ENCODE peak calls at places on chromosomes 3 and 15, in four cellular contexts. G is IMR-90, T is GM23248, X is PC-3. P is an unnamed sample.

GRCh38 chr3:195549931-195550519 is 6.9 kb upstream of the PPP1R2 start:
- DNase-seq in X (no peak), T (no peak), G (no peak), P (no peak)

GRCh38 chr3:155676252-155676981 is 68.5 kb downstream of the PLCH1 start:
- DNase-seq in X (peak; percentile 58), T (peak; percentile 89), G (peak; percentile 34), P (peak; percentile 86)

GRCh38 chr15:23073890-23074631 is 34.7 kb upstream of the TUBGCP5 start:
- DNase-seq in X (peak; percentile 57), G (no peak), T (no peak), P (no peak)

GRCh38 chr3:177781686-177782161 is 584.4 kb upstream of the TBL1XR1 start:
- DNase-seq in T (peak; percentile 24), G (peak; percentile 79), X (no peak), P (peak; percentile 92)

GRCh38 chr15:89399390-89400120 is 64.9 kb upstream of the POLG start:
- DNase-seq in T (peak; percentile 37), G (no peak), X (peak; percentile 57), P (no peak)

GRCh38 chr3:108894981-108895380 is 58.7 kb downstream of the GUCA1C start:
- DNase-seq in X (peak; percentile 19), T (no peak), G (no peak), P (no peak)

GRCh38 chr3:88005066-88005465 is 53.7 kb downstream of the CGGBP1 start:
- DNase-seq in G (peak; percentile 14), T (peak; percentile 65), X (peak; percentile 66), P (peak; percentile 68)

GRCh38 chr15:40815042-40815678 is 7.9 kb upstream of the DNAJC17 start:
- DNase-seq in T (no peak), G (no peak), X (no peak), P (peak; percentile 19)

GRCh38 chr3:126112531-126113237 is 28.8 kb upstream of the SLC41A3 start:
- DNase-seq in X (no peak), T (no peak), G (no peak), P (no peak)

GRCh38 chr3:49554639-49555265 is 475 bp downstream of the BSN start:
- DNase-seq in G (peak; percentile 10), X (peak; percentile 59), T (no peak), P (peak; percentile 76)

GRCh38 chr3:130420466-130420865 is 75.0 kb downstream of the COL6A5 start:
- DNase-seq in T (no peak), X (no peak), G (no peak), P (no peak)

GRCh38 chr15:100900136-100900894 is 18.8 kb upstream of the LRRK1 start:
- DNase-seq in T (no peak), X (no peak), G (no peak), P (no peak)

GRCh38 chr3:27686642-27687041 is 35.5 kb downstream of the EOMES start:
- DNase-seq in T (peak; percentile 91), G (peak; percentile 94), X (peak; percentile 15), P (peak; percentile 69)

GRCh38 chr15:59299919-59300617 is 72.6 kb downstream of the MYO1E start:
- DNase-seq in T (peak; percentile 98), G (peak; percentile 97), X (peak; percentile 96), P (peak; percentile 93)

GRCh38 chr3:42914771-42915515 is 9.0 kb downstream of the ZNF662 start:
- DNase-seq in X (peak; percentile 8), T (no peak), G (no peak), P (no peak)

GRCh38 chr3:71989165-71989564 is 204.2 kb upstream of the PROK2 start:
- DNase-seq in G (peak; percentile 13), T (peak; percentile 93), X (peak; percentile 40), P (peak; percentile 10)

GRCh38 chr15:31511707-31512310 is 185.2 kb downstream of the KLF13 start:
- DNase-seq in X (no peak), T (no peak), G (no peak), P (no peak)

GRCh38 chr3:170745211-170745718 is 124.7 kb downstream of the RPL22L1 start:
- DNase-seq in T (peak; percentile 52), G (peak; percentile 73), X (peak; percentile 93), P (no peak)
- H3K9ac ChIP-seq in T (no peak overlapping the region), G (no peak overlapping the region), X (no peak overlapping the region), P (peak overlapping the region; percentile 52)

GRCh38 chr15:62165793-62166380 is 802 bp upstream of the C2CD4B start:
- DNase-seq in G (no peak), T (no peak), X (no peak), P (no peak)

GRCh38 chr15:62163397-62163796 is 1.7 kb downstream of the C2CD4B start:
- DNase-seq in X (no peak), G (no peak), T (no peak), P (no peak)

GRCh38 chr15:62165029-62165792 is at the start of gene C2CD4B:
- DNase-seq in G (no peak), X (no peak), T (peak; percentile 7), P (no peak)

GRCh38 chr15:62163847-62164499 is 1.1 kb downstream of the C2CD4B start:
- DNase-seq in G (no peak), X (no peak), T (peak; percentile 20), P (peak; percentile 10)

GRCh38 chr15:62164500-62165028 is 521 bp downstream of the C2CD4B start:
- DNase-seq in T (peak; percentile 23), X (no peak), G (no peak), P (peak; percentile 12)
- H3K4me3 ChIP-seq in T (peak overlapping the region; percentile 33), X (no peak overlapping the region), G (no peak overlapping the region), P (peak overlapping the region; percentile 43)

DNA sequence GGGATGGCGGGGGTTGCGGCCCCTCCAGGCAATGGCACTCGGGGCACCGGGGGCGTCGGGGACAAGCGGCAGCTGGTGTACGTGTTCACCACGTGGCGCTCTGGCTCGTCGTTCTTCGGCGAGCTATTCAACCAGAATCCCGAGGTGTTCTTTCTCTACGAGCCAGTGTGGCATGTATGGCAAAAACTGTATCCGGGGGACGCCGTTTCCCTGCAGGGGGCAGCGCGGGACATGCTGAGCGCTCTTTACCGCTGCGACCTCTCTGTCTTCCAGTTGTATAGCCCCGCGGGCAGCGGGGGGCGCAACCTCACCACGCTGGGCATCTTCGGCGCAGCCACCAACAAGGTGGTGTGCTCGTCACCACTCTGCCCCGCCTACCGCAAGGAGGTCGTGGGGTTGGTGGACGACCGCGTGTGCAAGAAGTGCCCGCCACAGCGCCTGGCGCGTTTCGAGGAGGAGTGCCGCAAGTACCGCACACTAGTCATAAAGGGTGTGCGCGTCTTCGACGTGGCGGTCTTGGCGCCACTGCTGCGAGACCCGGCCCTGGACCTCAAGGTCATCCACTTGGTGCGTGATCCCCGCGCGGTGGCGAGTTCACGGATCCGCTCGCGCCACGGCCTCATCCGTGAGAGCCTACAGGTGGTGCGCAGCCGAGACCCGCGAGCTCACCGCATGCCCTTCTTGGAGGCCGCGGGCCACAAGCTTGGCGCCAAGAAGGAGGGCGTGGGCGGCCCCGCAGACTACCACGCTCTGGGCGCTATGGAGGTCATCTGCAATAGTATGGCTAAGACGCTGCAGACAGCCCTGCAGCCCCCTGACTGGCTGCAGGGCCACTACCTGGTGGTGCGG is 1.9 kb downstream of the CHST2 start:
- DNase-seq in T (peak; percentile 74), G (peak; percentile 55), X (peak; percentile 44), P (peak; percentile 70)
- H3K27me3 ChIP-seq in T (no peaks in the 10 kb centered on the region), G (peaks cover 7% of the 10 kb centered on the region), X (no peaks in the 10 kb centered on the region), P (no peaks in the 10 kb centered on the region)

GRCh38 chr15:98005659-98006058 is 45.2 kb downstream of the ARRDC4 start:
- DNase-seq in T (no peak), G (no peak), X (no peak), P (no peak)

GRCh38 chr15:98002874-98003273 is 42.4 kb downstream of the ARRDC4 start:
- DNase-seq in T (no peak), G (no peak), X (peak; percentile 17), P (no peak)

GRCh38 chr15:98003528-98003927 is 43.0 kb downstream of the ARRDC4 start:
- DNase-seq in G (no peak), T (no peak), X (peak; percentile 90), P (no peak)

GRCh38 chr15:98002419-98002818 is 41.9 kb downstream of the ARRDC4 start:
- DNase-seq in G (no peak), X (no peak), T (no peak), P (no peak)

GRCh38 chr15:98003976-98004375 is 43.5 kb downstream of the ARRDC4 start:
- DNase-seq in X (peak; percentile 37), G (no peak), T (no peak), P (no peak)
- H3K9ac ChIP-seq in X (no peak overlapping the region), G (no peak overlapping the region), T (no peak overlapping the region), P (no peak overlapping the region)